ENCODE peak calls at places on chromosomes 6 and 20, in five cellular contexts. One of them, this sample, is unnamed. For H3K4me1, the result is how much of the 10 kb centered on the place peaks cover.

GRCh38 chr6:34182751-34183531 is 37.1 kb upstream of the GRM4 start:
- DNase-seq in A549: no peak
- DNase-seq in upper lobe of right lung: peak
- DNase-seq in tibial nerve: no peak
- DNase-seq in cardiac muscle cell: no peak
- DNase-seq in this sample: no peak

GRCh38 chr6:147251072-147251471 is 46.9 kb downstream of the STXBP5 start:
- DNase-seq in A549: no peak
- DNase-seq in upper lobe of right lung: no peak
- DNase-seq in tibial nerve: no peak
- DNase-seq in cardiac muscle cell: no peak
- DNase-seq in this sample: no peak

GRCh38 chr20:37538003-37538402 is 10.3 kb upstream of the BLCAP start:
- DNase-seq in A549: no peak
- DNase-seq in upper lobe of right lung: no peak
- DNase-seq in tibial nerve: no peak
- DNase-seq in cardiac muscle cell: peak
- DNase-seq in this sample: no peak

GRCh38 chr20:21607971-21608735 is 94.3 kb upstream of the NKX2-2 start:
- DNase-seq in A549: no peak
- DNase-seq in upper lobe of right lung: peak
- DNase-seq in tibial nerve: no peak
- DNase-seq in cardiac muscle cell: no peak
- DNase-seq in this sample: no peak

GRCh38 chr6:23654745-23655144 is 471.3 kb upstream of the NRSN1 start:
- DNase-seq in A549: no peak
- DNase-seq in upper lobe of right lung: no peak
- DNase-seq in tibial nerve: no peak
- DNase-seq in cardiac muscle cell: no peak
- DNase-seq in this sample: no peak

GRCh38 chr6:47741807-47742206 is 40.0 kb upstream of the OPN5 start:
- DNase-seq in A549: peak
- DNase-seq in upper lobe of right lung: no peak
- DNase-seq in tibial nerve: no peak
- DNase-seq in cardiac muscle cell: peak
- DNase-seq in this sample: peak

GRCh38 chr20:17558154-17558940 is 11.5 kb upstream of the DSTN start:
- DNase-seq in A549: peak
- DNase-seq in upper lobe of right lung: no peak
- DNase-seq in tibial nerve: no peak
- DNase-seq in cardiac muscle cell: peak
- DNase-seq in this sample: peak

GRCh38 chr6:169145476-169145875 is 108.2 kb downstream of the THBS2 start:
- DNase-seq in A549: no peak
- DNase-seq in upper lobe of right lung: no peak
- DNase-seq in tibial nerve: no peak
- DNase-seq in cardiac muscle cell: no peak
- DNase-seq in this sample: no peak

GRCh38 chr6:158718431-158719126 is 68.7 kb downstream of the SYTL3 start:
- DNase-seq in A549: peak
- DNase-seq in upper lobe of right lung: no peak
- DNase-seq in tibial nerve: no peak
- DNase-seq in cardiac muscle cell: peak
- DNase-seq in this sample: no peak

GRCh38 chr6:92577077-92577719 is 842.2 kb downstream of the EPHA7 start:
- DNase-seq in A549: no peak
- DNase-seq in upper lobe of right lung: no peak
- DNase-seq in tibial nerve: no peak
- DNase-seq in cardiac muscle cell: peak
- DNase-seq in this sample: no peak

GRCh38 chr6:90216081-90216977 is 80.3 kb downstream of the BACH2 start:
- DNase-seq in A549: no peak
- DNase-seq in upper lobe of right lung: no peak
- DNase-seq in tibial nerve: no peak
- DNase-seq in cardiac muscle cell: no peak
- DNase-seq in this sample: no peak

GRCh38 chr6:90074161-90074560 is 179.9 kb downstream of the GJA10 start:
- DNase-seq in A549: no peak
- DNase-seq in upper lobe of right lung: no peak
- DNase-seq in tibial nerve: no peak
- DNase-seq in cardiac muscle cell: peak
- DNase-seq in this sample: no peak

GRCh38 chr6:9520417-9521151 is 894.3 kb downstream of the TFAP2A start:
- DNase-seq in A549: no peak
- DNase-seq in upper lobe of right lung: no peak
- DNase-seq in tibial nerve: no peak
- DNase-seq in cardiac muscle cell: peak
- DNase-seq in this sample: no peak

GRCh38 chr6:44342052-44342451 is 398 bp upstream of the SPATS1 start:
- DNase-seq in A549: no peak
- DNase-seq in upper lobe of right lung: no peak
- DNase-seq in tibial nerve: no peak
- DNase-seq in cardiac muscle cell: peak
- DNase-seq in this sample: no peak

GRCh38 chr6:109370336-109370735 is 11.9 kb downstream of the CD164 start:
- DNase-seq in A549: no peak
- DNase-seq in upper lobe of right lung: no peak
- DNase-seq in tibial nerve: no peak
- DNase-seq in cardiac muscle cell: no peak
- DNase-seq in this sample: no peak

GRCh38 chr6:109372070-109372585 is 10.1 kb downstream of the CD164 start:
- DNase-seq in A549: no peak
- DNase-seq in upper lobe of right lung: no peak
- DNase-seq in tibial nerve: no peak
- DNase-seq in cardiac muscle cell: no peak
- DNase-seq in this sample: no peak

GRCh38 chr6:109369724-109370123 is 12.5 kb downstream of the CD164 start:
- DNase-seq in A549: no peak
- DNase-seq in upper lobe of right lung: no peak
- DNase-seq in tibial nerve: no peak
- DNase-seq in cardiac muscle cell: no peak
- DNase-seq in this sample: no peak

GRCh38 chr6:109373333-109373732 is 8.9 kb downstream of the CD164 start:
- DNase-seq in A549: no peak
- DNase-seq in upper lobe of right lung: no peak
- DNase-seq in tibial nerve: no peak
- DNase-seq in cardiac muscle cell: no peak
- DNase-seq in this sample: no peak

GRCh38 chr6:109370792-109371191 is 11.5 kb downstream of the CD164 start:
- DNase-seq in A549: no peak
- DNase-seq in upper lobe of right lung: no peak
- DNase-seq in tibial nerve: no peak
- DNase-seq in cardiac muscle cell: no peak
- DNase-seq in this sample: no peak
- TF ChIP-seq CTCF in A549: no peak
- TF ChIP-seq CTCF in upper lobe of right lung: no peak
- TF ChIP-seq CTCF in tibial nerve: no peak
- TF ChIP-seq CTCF in cardiac muscle cell: no peak
- TF ChIP-seq CTCF in this sample: no peak

GRCh38 chr6:42007286-42007685 is 43.0 kb upstream of the TAF8 start:
- DNase-seq in A549: no peak
- DNase-seq in upper lobe of right lung: no peak
- DNase-seq in tibial nerve: no peak
- DNase-seq in cardiac muscle cell: no peak
- DNase-seq in this sample: no peak

GRCh38 chr6:42010909-42011308 is 39.4 kb upstream of the TAF8 start:
- DNase-seq in A549: no peak
- DNase-seq in upper lobe of right lung: peak
- DNase-seq in tibial nerve: no peak
- DNase-seq in cardiac muscle cell: no peak
- DNase-seq in this sample: no peak

GRCh38 chr6:42010185-42010872 is 40.0 kb upstream of the TAF8 start:
- DNase-seq in A549: no peak
- DNase-seq in upper lobe of right lung: peak
- DNase-seq in tibial nerve: no peak
- DNase-seq in cardiac muscle cell: peak
- DNase-seq in this sample: no peak

GRCh38 chr6:42009844-42010184 is 40.5 kb upstream of the TAF8 start:
- DNase-seq in A549: no peak
- DNase-seq in upper lobe of right lung: no peak
- DNase-seq in tibial nerve: no peak
- DNase-seq in cardiac muscle cell: no peak
- DNase-seq in this sample: no peak

DNA sequence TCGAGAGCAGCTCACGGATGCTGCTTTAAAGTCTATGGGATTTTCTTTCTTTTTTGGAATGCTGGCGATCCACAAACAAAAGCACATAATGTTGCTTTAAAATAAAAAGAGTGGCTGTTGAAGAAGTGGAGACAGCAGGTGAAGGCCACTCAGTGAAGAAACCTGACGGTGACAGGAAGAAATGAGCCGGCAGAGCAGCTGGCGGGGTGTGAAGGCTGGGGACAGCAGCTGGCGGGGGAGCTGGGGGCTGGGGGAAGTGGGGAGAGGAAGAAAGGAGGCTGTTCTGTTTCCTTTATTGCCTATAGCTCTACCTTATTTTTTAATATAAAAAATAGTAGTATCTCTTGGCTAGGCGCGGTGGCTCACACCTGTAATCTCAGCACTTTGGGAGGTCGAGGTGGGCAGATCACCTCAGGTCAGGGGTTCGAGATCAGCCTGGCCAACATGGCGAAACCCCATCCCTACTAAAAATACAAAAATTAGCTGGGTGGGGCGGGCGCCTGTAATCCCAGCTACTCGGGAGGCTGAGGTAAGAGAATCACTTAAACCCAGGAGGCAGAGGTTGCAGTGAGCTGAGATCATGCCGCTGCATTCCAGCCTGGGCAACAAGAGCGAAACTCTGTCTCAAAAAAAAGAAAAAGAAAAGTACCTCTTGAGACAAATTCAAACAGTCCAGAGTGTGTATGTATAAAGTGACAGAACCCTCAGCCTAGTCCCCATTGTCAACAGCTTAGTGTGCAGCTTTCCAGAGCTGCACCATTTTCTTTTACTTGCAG is 42.4 kb upstream of the TAF8 start:
- DNase-seq in A549: no peak
- DNase-seq in upper lobe of right lung: no peak
- DNase-seq in tibial nerve: no peak
- DNase-seq in cardiac muscle cell: no peak
- DNase-seq in this sample: no peak
- H3K4me1 ChIP-seq in A549: under half
- H3K4me1 ChIP-seq in upper lobe of right lung: under half
- H3K4me1 ChIP-seq in tibial nerve: under half
- H3K4me1 ChIP-seq in cardiac muscle cell: under half
- H3K4me1 ChIP-seq in this sample: under half

GRCh38 chr6:166772518-166772917 is 145.5 kb upstream of the RPS6KA2 start:
- DNase-seq in A549: no peak
- DNase-seq in upper lobe of right lung: no peak
- DNase-seq in tibial nerve: no peak
- DNase-seq in cardiac muscle cell: no peak
- DNase-seq in this sample: no peak
- TF ChIP-seq CTCF in A549: peak
- TF ChIP-seq CTCF in upper lobe of right lung: no peak
- TF ChIP-seq CTCF in tibial nerve: no peak
- TF ChIP-seq CTCF in cardiac muscle cell: peak
- TF ChIP-seq CTCF in this sample: peak

DNA sequence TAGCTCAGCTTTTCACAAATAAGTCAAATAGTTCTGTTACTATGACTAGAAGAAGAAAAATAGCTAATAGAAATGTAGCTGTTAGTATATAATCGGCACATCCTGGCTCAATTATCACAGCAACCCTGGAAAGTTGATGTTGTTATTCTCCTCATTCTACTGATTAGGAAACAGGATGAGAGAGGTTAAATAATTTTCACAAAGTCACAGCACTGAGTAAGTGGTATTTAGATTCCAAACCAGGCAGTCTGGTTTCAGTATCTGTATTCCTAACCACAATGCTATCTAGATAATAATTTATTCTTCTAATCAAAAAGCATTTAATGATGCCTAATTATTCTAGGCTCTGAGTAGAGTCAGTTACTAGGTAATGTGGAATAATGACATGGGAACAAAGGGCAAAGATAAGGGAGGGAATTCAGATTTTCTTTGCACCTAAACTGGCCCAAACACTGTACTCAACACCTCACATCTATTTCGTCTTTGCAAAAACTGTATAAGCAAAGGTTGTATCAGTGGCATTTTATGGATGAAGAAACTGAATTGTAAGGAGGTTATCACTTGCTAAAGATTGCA is 51.3 kb downstream of the PDE7B start:
- DNase-seq in A549: no peak
- DNase-seq in upper lobe of right lung: no peak
- DNase-seq in tibial nerve: no peak
- DNase-seq in cardiac muscle cell: peak
- DNase-seq in this sample: no peak
- H3K4me1 ChIP-seq in A549: under half
- H3K4me1 ChIP-seq in upper lobe of right lung: under half
- H3K4me1 ChIP-seq in tibial nerve: under half
- H3K4me1 ChIP-seq in cardiac muscle cell: under half
- H3K4me1 ChIP-seq in this sample: under half